ENCODE peak calls at places on chromosomes 2 and 18, in ten cellular contexts. H, N, F, E, Y, G, C, B, K and U are unnamed samples.

GRCh38 chr2:20933692-20934091 is 110.2 kb downstream of the APOB start:
- DNase-seq in F (no peak), Y (no peak), E (no peak), K (no peak), N (no peak), G (no peak), B (no peak), H (no peak), C (no peak), U (no peak)

GRCh38 chr2:10355471-10356458 is 53.1 kb downstream of the HPCAL1 start:
- DNase-seq in N (no peak), C (peak), F (no peak), Y (no peak), K (peak), E (no peak), H (no peak), B (no peak), G (no peak), U (peak)

GRCh38 chr2:24512404-24512803 is 21.4 kb downstream of the NCOA1 start:
- DNase-seq in G (no peak), B (no peak), E (no peak), C (no peak), K (no peak), H (no peak), N (no peak), F (no peak), Y (no peak), U (no peak)

GRCh38 chr2:15734871-15735737 is 143.4 kb downstream of the DDX1 start:
- DNase-seq in F (no peak), E (peak), G (no peak), K (no peak), N (no peak), H (no peak), Y (no peak), C (no peak), B (no peak), U (peak)

GRCh38 chr2:107553534-107553933 is 273.2 kb upstream of the RGPD4 start:
- DNase-seq in C (no peak), N (no peak), E (no peak), B (no peak), Y (peak), K (no peak), H (no peak), F (no peak), G (no peak), U (no peak)

GRCh38 chr2:237179161-237179560 is 93.5 kb downstream of the COPS8 start:
- DNase-seq in H (no peak), E (no peak), B (no peak), K (no peak), Y (no peak), C (no peak), N (no peak), F (no peak), G (no peak), U (no peak)

GRCh38 chr18:62723666-62724281 is 8.4 kb downstream of the PHLPP1 start:
- DNase-seq in E (no peak), K (no peak), N (no peak), B (no peak), F (no peak), Y (no peak), H (no peak), C (no peak), G (no peak), U (no peak)

GRCh38 chr2:38465789-38466127 is 88.7 kb upstream of the ATL2 start:
- DNase-seq in C (no peak), F (no peak), N (peak), G (peak), H (peak), B (peak), K (no peak), E (peak), Y (peak), U (peak)

GRCh38 chr2:217794133-217794986 is 208.4 kb downstream of the TNS1 start:
- DNase-seq in H (no peak), F (no peak), E (no peak), B (no peak), G (no peak), K (no peak), N (no peak), C (no peak), Y (no peak), U (no peak)

GRCh38 chr2:88838165-88838635 is 146.7 kb downstream of the RPIA start:
- DNase-seq in F (no peak), G (no peak), H (no peak), C (no peak), B (no peak), E (peak), N (no peak), K (no peak), Y (no peak), U (no peak)

GRCh38 chr2:30569991-30570390 is 122.9 kb downstream of the LCLAT1 start:
- DNase-seq in K (no peak), H (no peak), G (no peak), E (no peak), C (no peak), N (no peak), B (no peak), Y (peak), F (no peak), U (no peak)

GRCh38 chr2:236631361-236632291 is 62.0 kb downstream of the ACKR3 start:
- DNase-seq in N (no peak), F (no peak), C (no peak), Y (no peak), K (no peak), B (no peak), E (no peak), H (no peak), G (no peak), U (no peak)

GRCh38 chr2:15563227-15564100 is 2.3 kb upstream of the NBAS start:
- DNase-seq in E (no peak), G (no peak), F (no peak), K (no peak), N (no peak), H (no peak), Y (no peak), B (no peak), C (no peak), U (peak)

GRCh38 chr2:201781583-201782051 is 884 bp upstream of the ALS2 start:
- DNase-seq in E (peak), Y (no peak), G (no peak), F (no peak), H (no peak), N (no peak), C (peak), K (no peak), B (peak), U (no peak)

GRCh38 chr2:240182966-240183365 is 42.5 kb upstream of the OTOS start:
- DNase-seq in Y (no peak), F (no peak), G (no peak), E (no peak), C (no peak), H (no peak), N (no peak), K (no peak), B (no peak), U (no peak)

GRCh38 chr2:100223502-100223901 is 81.1 kb upstream of the AFF3 start:
- DNase-seq in F (no peak), E (no peak), K (no peak), N (no peak), B (no peak), C (no peak), H (no peak), G (no peak), Y (no peak), U (no peak)

GRCh38 chr18:78528437-78529228 is 451.0 kb upstream of the SALL3 start:
- DNase-seq in F (no peak), H (no peak), B (no peak), K (peak), G (no peak), C (no peak), N (no peak), E (no peak), Y (no peak), U (no peak)

GRCh38 chr2:73972846-73973245 is 11.9 kb upstream of the TET3 start:
- DNase-seq in B (no peak), G (no peak), H (no peak), K (no peak), N (no peak), F (no peak), C (no peak), E (peak), Y (no peak), U (no peak)

GRCh38 chr2:217035967-217036366 is 176.1 kb upstream of the TNP1 start:
- DNase-seq in Y (no peak), E (no peak), H (no peak), G (no peak), N (no peak), F (no peak), C (no peak), B (no peak), K (no peak), U (no peak)

GRCh38 chr2:214471990-214472389 is 61.1 kb downstream of the VWC2L start:
- DNase-seq in E (no peak), G (no peak), N (no peak), B (no peak), H (no peak), F (no peak), K (no peak), C (no peak), Y (peak), U (no peak)

GRCh38 chr2:235893129-235893698 is 275.0 kb downstream of the GBX2 start:
- DNase-seq in G (no peak), N (no peak), C (no peak), B (no peak), Y (no peak), F (no peak), H (no peak), K (no peak), E (no peak), U (no peak)

GRCh38 chr2:232502901-232503791 is 15.5 kb upstream of the ECEL1 start:
- DNase-seq in K (no peak), B (no peak), N (peak), G (no peak), H (no peak), F (no peak), E (no peak), C (no peak), Y (peak), U (peak)

GRCh38 chr18:50528806-50529205 is 31.1 kb upstream of the MAPK4 start:
- DNase-seq in N (no peak), G (no peak), C (no peak), K (no peak), E (no peak), H (no peak), B (no peak), F (no peak), Y (no peak), U (no peak)

GRCh38 chr18:44036500-44036899 is 644.2 kb upstream of the SETBP1 start:
- DNase-seq in C (no peak), Y (no peak), B (no peak), G (no peak), F (no peak), E (no peak), K (peak), H (no peak), N (no peak), U (peak)

GRCh38 chr2:143435112-143435511 is 305.9 kb downstream of the ARHGAP15 start:
- DNase-seq in C (no peak), K (no peak), E (no peak), N (no peak), G (no peak), H (no peak), B (no peak), Y (no peak), F (no peak), U (no peak)

GRCh38 chr18:11991021-11991770 is 9.9 kb downstream of the IMPA2 start:
- DNase-seq in G (no peak), K (no peak), Y (no peak), B (no peak), E (no peak), C (no peak), F (no peak), H (no peak), N (no peak), U (peak)

GRCh38 chr2:165773684-165774083 is 20.4 kb downstream of the GALNT3 start:
- DNase-seq in F (no peak), B (no peak), G (no peak), H (no peak), K (no peak), C (no peak), E (no peak), Y (no peak), N (no peak), U (no peak)

GRCh38 chr2:235909371-235909770 is 258.8 kb downstream of the GBX2 start:
- DNase-seq in C (no peak), K (no peak), Y (no peak), G (no peak), B (no peak), N (no peak), F (no peak), H (no peak), E (no peak), U (no peak)

GRCh38 chr18:5918196-5918595 is 22.9 kb upstream of the TMEM200C start:
- DNase-seq in K (no peak), H (no peak), E (no peak), F (no peak), B (no peak), G (no peak), N (no peak), Y (no peak), C (peak), U (no peak)

GRCh38 chr2:181371782-181372292 is 85.3 kb upstream of the ITGA4 start:
- DNase-seq in E (peak), H (peak), Y (peak), C (no peak), N (no peak), F (no peak), B (no peak), K (no peak), G (no peak), U (peak)